ENCODE peak calls at places on chromosomes 11 and 22, in six cellular contexts. D, F, C, W, R and E are unnamed samples.

GRCh38 chr11:65574963-65575567 is 788 bp upstream of the EHBP1L1 start:
- DNase-seq in R (no peak), W (no peak), D (no peak), F (peak; percentile 34), C (no peak), E (no peak)

GRCh38 chr11:17745032-17745772 is 10.6 kb downstream of the KCNC1 start:
- DNase-seq in D (no peak), R (no peak), F (no peak), W (peak; percentile 22), C (no peak), E (no peak)

GRCh38 chr22:50298937-50299656 is 8.3 kb downstream of the PLXNB2 start:
- DNase-seq in C (no peak), D (no peak), W (no peak), R (no peak), F (no peak), E (no peak)

GRCh38 chr11:110972640-110973039 is 260.4 kb upstream of the ARHGAP20 start:
- DNase-seq in W (no peak), F (peak; percentile 92), C (no peak), D (no peak), R (no peak), E (peak; percentile 87)

GRCh38 chr22:42856179-42856864 is 751 bp downstream of the ARFGAP3 start:
- DNase-seq in R (no peak), F (peak; percentile 36), D (no peak), W (peak; percentile 83), C (no peak), E (peak; percentile 21)

GRCh38 chr22:17095538-17095937 is 10.7 kb downstream of the IL17RA start:
- DNase-seq in C (no peak), D (no peak), F (peak; percentile 6), R (no peak), W (no peak), E (peak; percentile 7)

GRCh38 chr11:86919557-86920210 is 35.5 kb downstream of the FZD4 start:
- DNase-seq in R (peak; percentile 12), D (peak; percentile 54), C (no peak), F (peak; percentile 91), W (no peak), E (peak; percentile 76)

GRCh38 chr22:39431821-39432251 is 25.0 kb upstream of the MGAT3 start:
- DNase-seq in F (peak; percentile 67), D (no peak), C (no peak), R (no peak), W (no peak), E (no peak)

GRCh38 chr11:7672960-7673723 is at the start of gene CYB5R2:
- DNase-seq in W (peak; percentile 80), F (peak; percentile 53), D (peak; percentile 13), R (no peak), C (no peak), E (peak; percentile 38)

GRCh38 chr11:126588630-126589491 is 233.4 kb downstream of the ST3GAL4 start:
- DNase-seq in D (no peak), F (no peak), R (no peak), C (no peak), W (no peak), E (no peak)

GRCh38 chr11:69919659-69920499 is 100.7 kb upstream of the FGF3 start:
- DNase-seq in R (no peak), F (no peak), W (peak; percentile 11), C (no peak), D (no peak), E (no peak)

GRCh38 chr11:129280027-129280811 is 88.1 kb upstream of the ARHGAP32 start:
- DNase-seq in D (no peak), C (no peak), W (no peak), F (peak; percentile 42), R (no peak), E (peak; percentile 9)

GRCh38 chr22:30266445-30267381 is at the start of gene OSM:
- DNase-seq in F (no peak), D (no peak), C (no peak), R (no peak), W (peak; percentile 89), E (no peak)

GRCh38 chr11:20351151-20351550 is 12.4 kb upstream of the HTATIP2 start:
- DNase-seq in C (no peak), R (no peak), W (no peak), D (no peak), F (no peak), E (no peak)

GRCh38 chr11:91932151-91932821 is 292.3 kb upstream of the FAT3 start:
- DNase-seq in C (peak; percentile 87), D (no peak), W (no peak), R (no peak), F (no peak), E (no peak)

GRCh38 chr11:87022254-87022653 is 15.5 kb upstream of the TMEM135 start:
- DNase-seq in F (no peak), C (no peak), W (no peak), D (no peak), R (no peak), E (no peak)

GRCh38 chr11:76598426-76598839 is 72.1 kb downstream of the LRRC32 start:
- DNase-seq in F (peak; percentile 73), C (no peak), W (no peak), D (peak; percentile 7), R (no peak), E (peak; percentile 39)

GRCh38 chr11:94926698-94927237 is 46.6 kb downstream of the CWC15 start:
- DNase-seq in R (peak; percentile 51), F (peak; percentile 96), D (no peak), W (peak; percentile 73), C (peak; percentile 91), E (peak; percentile 95)

GRCh38 chr22:45485271-45485670 is 17.4 kb upstream of the FBLN1 start:
- DNase-seq in D (no peak), R (no peak), F (no peak), C (no peak), W (peak; percentile 6), E (no peak)

GRCh38 chr11:114058026-114058706 is 1.3 kb upstream of the ZBTB16 start:
- DNase-seq in F (peak; percentile 74), D (no peak), R (no peak), C (no peak), W (peak; percentile 76), E (no peak)